ENCODE peak calls at places on chromosomes 2 and 18, in four cellular contexts. E is stomach; C is CD8-positive, alpha-beta T cell; X is H9. D is an unnamed sample.

GRCh38 chr2:71691747-71692455 is 238.5 kb downstream of the DYSF start:
- DNase-seq in E (no peak), C (no peak), X (peak; percentile 58), D (no peak)

GRCh38 chr2:100230754-100231153 is 88.4 kb upstream of the AFF3 start:
- DNase-seq in E (no peak), C (no peak), X (no peak), D (no peak)

GRCh38 chr2:50490991-50491390 is 540.9 kb downstream of the NRXN1 start:
- DNase-seq in E (no peak), C (no peak), X (no peak), D (no peak)

GRCh38 chr2:23386422-23387220 is 1.6 kb downstream of the KLHL29 start:
- DNase-seq in E (no peak), C (no peak), X (no peak), D (no peak)

GRCh38 chr2:104859310-104860130 is 5.6 kb downstream of the POU3F3 start:
- DNase-seq in E (no peak), C (no peak), X (no peak), D (no peak)

GRCh38 chr18:26863921-26864497 is 1.5 kb downstream of the AQP4 start:
- DNase-seq in E (no peak), C (no peak), X (no peak), D (peak; percentile 29)

GRCh38 chr2:30404354-30405265 is 42.4 kb upstream of the LCLAT1 start:
- DNase-seq in E (no peak), C (no peak), X (peak; percentile 60), D (no peak)

GRCh38 chr2:69628325-69629038 is 15.1 kb downstream of the AAK1 start:
- DNase-seq in E (no peak), C (no peak), X (no peak), D (no peak)

GRCh38 chr2:149648282-149649030 is 60.9 kb upstream of the MMADHC start:
- DNase-seq in E (no peak), C (no peak), X (no peak), D (peak; percentile 36)

GRCh38 chr2:224160917-224161316 is 121.8 kb upstream of the SERPINE2 start:
- DNase-seq in E (no peak), C (no peak), X (no peak), D (no peak)

GRCh38 chr18:46299465-46300004 is 195.3 kb downstream of the HAUS1 start:
- DNase-seq in E (no peak), C (no peak), X (no peak), D (no peak)

GRCh38 chr18:29161429-29161828 is 984.5 kb upstream of the CDH2 start:
- DNase-seq in E (no peak), C (no peak), X (no peak), D (no peak)

GRCh38 chr2:176931588-176932563 is 280.7 kb upstream of the HNRNPA3 start:
- DNase-seq in E (no peak), C (no peak), X (no peak), D (no peak)

GRCh38 chr18:48897531-48897930 is 53.2 kb downstream of the SMAD7 start:
- DNase-seq in E (no peak), C (no peak), X (no peak), D (no peak)

GRCh38 chr2:176091329-176092258 is 927 bp upstream of the HOXD13 start:
- DNase-seq in E (no peak), C (no peak), X (peak; percentile 46), D (no peak)

GRCh38 chr2:794554-795244 is 117.5 kb upstream of the TMEM18 start:
- DNase-seq in E (no peak), C (no peak), X (peak; percentile 37), D (no peak)

GRCh38 chr18:58271770-58272169 is 227.7 kb downstream of the NEDD4L start:
- DNase-seq in E (no peak), C (no peak), X (no peak), D (no peak)

GRCh38 chr2:215793747-215794595 is 219.4 kb downstream of the MREG start:
- DNase-seq in E (peak; percentile 59), C (no peak), X (no peak), D (no peak)

GRCh38 chr2:46134531-46135229 is 162.5 kb upstream of the EPAS1 start:
- DNase-seq in E (no peak), C (no peak), X (no peak), D (no peak)

GRCh38 chr2:230170532-230170931 is 49.3 kb downstream of the SP110 start:
- DNase-seq in E (peak; percentile 58), C (no peak), X (no peak), D (no peak)

GRCh38 chr18:15198116-15198389 is 450.1 kb downstream of the ANKRD30B start:
- DNase-seq in E (no peak), C (no peak), X (no peak), D (no peak)

GRCh38 chr2:224793961-224794360 is 77.8 kb upstream of the CCDC195 start:
- DNase-seq in E (no peak), C (no peak), X (no peak), D (no peak)

GRCh38 chr2:201680743-201681142 is 17.7 kb downstream of the MPP4 start:
- DNase-seq in E (no peak), C (no peak), X (peak; percentile 82), D (no peak)

GRCh38 chr18:43486462-43486861 is 209.2 kb upstream of the SYT4 start:
- DNase-seq in E (peak; percentile 37), C (no peak), X (no peak), D (no peak)

DNA sequence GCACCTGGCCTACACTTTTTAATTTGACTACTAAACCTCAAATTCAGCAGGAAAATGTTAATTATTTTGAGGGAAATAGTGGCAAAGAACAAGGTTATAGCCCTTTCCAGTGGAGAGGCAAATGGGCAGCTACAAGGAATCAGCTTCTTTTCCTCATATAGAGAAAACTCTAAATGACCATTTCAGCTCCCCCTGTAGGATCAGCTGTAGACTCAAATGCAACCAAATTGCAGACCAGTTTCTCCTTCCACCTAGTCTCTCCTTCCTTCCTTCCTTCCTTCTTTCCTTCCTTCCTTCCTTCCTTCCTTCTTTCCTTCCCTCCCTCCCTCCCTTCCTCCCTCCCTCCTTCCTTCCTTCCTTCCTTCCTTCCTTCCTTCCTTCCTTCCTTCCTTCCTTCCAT is 158.2 kb downstream of the ZEB2 start:
- DNase-seq in E (no peak), C (no peak), X (no peak), D (no peak)
- TF ChIP-seq CTCF in E (no peak), C (no peak), X (peak; percentile 33), D (no peak)

DNA sequence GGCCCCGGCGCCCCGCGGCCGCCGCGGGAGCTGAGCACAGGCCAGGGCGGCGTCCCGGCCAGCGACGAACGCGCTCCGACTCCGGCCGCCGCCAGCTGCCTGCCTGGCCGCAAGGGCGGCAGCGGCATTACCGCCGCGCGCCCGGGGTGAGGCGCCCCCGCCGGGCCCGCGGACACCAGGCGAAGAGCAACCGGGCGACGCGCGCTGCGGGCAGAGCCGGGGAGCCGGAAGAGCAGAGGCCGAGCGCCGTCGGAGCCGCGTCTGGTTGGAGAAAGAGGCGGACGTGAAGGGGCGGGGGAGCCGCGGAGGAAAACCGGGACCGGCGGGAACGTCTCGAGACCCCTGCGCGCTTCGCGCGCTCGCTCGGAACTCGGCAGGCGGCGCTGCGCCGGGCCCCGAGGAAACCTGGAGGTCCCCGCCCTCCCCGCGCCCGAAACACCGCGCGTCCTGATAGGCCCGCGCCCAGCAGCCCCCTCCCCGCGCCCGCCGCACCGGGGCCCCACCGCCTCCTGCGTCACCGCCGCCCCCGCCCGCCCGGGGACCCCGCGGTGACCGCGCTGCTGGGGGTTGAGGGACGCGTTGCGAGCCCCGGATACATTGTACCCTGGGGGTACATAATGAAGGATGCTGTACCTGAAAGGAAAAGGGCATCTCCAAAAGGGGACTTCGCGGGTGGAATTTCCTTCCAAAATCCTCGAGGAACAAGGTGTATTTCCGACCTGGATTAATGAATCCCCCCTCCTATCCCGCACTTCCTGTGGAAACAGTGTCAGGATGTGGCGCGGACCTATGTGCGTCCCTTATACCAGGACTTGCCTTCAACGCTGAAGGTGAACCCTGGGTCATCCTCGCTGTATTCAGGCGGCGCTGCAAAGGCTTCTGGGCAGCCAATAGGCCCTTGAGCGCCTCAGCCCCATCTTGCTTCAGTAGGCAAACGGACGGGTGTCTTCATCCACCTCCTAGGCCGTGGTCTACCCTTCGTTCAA is 1.0 kb upstream of the B4GALT6 start:
- DNase-seq in E (peak; percentile 70), C (peak; percentile 44), X (peak; percentile 86), D (peak; percentile 55)
- TF ChIP-seq CTCF in E (peak; percentile 45), C (no peak), X (peak; percentile 59), D (peak; percentile 1)

DNA sequence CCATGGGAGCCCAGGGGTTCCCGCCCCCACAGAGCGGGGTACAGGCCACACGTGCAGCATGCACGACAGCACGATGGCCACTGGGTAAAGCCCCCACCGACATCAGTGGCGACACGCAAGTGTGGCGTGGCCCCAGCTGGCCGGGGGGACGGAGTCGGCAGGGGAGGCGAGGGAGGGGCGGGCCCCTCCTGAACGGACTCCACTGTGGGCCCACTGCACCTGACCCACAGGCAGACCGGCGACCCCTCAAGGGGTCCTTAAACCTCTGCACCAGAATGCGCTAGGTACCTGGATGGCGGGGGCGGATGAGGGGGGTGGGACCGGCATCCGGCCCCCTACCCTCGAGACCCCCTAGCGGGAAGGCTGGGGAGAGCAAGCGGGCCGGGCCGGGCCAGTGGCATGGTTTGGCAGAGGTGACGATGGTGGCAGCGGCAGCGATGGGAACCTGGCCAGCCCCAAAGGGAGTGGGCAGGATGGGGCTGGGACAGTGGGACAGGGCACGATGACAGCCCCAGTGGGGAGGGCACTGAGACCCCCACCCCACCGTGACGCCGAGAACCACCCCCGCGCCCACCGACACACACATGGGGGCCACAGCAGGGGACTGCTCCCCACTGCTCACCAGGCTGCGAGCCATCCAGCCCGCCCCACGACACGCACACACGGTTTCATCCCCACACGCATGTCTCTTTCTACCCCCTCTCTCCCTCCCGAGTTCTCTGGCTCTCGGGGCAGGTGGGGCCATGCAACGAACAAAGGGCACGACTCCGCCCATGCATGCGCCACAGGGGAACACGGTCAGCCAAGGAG is 91.9 kb upstream of the ANKRD30BL start:
- DNase-seq in E (no peak), C (no peak), X (no peak), D (no peak)
- TF ChIP-seq CTCF in E (no peak), C (no peak), X (no peak), D (no peak)

GRCh38 chr2:96526615-96527014 is 9.9 kb upstream of the ARID5A start:
- DNase-seq in E (no peak), C (no peak), X (no peak), D (no peak)

GRCh38 chr2:96528680-96529375 is 7.7 kb upstream of the ARID5A start:
- DNase-seq in E (no peak), C (no peak), X (no peak), D (no peak)

GRCh38 chr2:96526101-96526591 is 10.4 kb upstream of the ARID5A start:
- DNase-seq in E (no peak), C (no peak), X (no peak), D (no peak)

GRCh38 chr2:96527990-96528679 is 8.4 kb upstream of the ARID5A start:
- DNase-seq in E (no peak), C (peak; percentile 65), X (no peak), D (no peak)

DNA sequence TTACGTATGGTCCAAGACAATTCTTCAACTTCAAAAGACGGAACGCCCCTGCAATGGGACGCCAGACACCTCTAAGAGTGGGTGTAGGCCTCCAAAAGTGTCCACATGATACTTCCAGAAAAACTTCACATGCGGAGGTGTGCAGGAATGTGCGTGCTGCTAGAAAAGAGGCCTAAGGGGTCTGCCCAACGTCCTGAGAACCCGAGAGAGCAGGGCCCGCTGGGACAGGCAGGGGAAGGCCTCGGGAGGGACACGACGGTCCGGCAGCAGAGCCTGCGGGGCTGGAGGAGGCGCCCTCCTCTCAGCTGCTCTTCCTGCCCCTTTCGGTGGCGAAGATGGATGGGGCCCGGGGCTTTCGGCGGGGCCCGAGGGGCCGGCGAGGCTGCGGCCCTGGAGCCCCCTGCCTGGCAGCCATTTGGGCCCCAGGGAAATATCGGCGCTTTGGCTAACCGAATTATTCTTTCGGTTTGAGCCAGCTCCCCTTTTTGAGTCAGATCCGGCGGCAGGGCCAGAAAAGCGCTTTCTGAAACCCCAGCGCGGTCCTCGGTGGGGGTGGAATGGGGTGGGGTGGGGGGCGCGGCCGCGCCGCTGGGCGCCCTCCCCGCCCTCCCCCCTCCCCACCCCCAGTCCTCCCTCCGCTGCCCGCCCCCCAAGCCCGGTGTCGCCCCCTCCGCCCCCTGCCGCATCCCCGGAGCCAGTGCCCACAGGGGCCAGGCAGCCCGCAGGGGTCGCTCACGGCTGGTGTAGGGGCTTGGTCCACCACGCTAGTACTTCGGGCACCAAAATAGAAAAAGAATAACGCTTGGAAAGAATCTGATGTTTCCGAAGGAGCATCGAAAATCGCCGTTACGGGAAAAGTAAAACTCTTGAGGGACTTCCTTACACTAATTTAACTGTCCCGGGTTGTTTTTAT is 9.2 kb upstream of the ARID5A start:
- DNase-seq in E (no peak), C (peak; percentile 57), X (peak; percentile 61), D (no peak)
- TF ChIP-seq CTCF in E (no peak), C (peak; percentile 38), X (peak; percentile 53), D (no peak)

D was measured in lung.